ENCODE peak calls at places on chromosomes 2 and 18, in nine cellular contexts. J, O, V, X, U, Q, D, M and S are unnamed samples.

GRCh38 chr2:127404466-127405251 is 13.6 kb upstream of the PROC start:
- DNase-seq in J (no peak), O (no peak), V (no peak), X (no peak), U (no peak), Q (no peak), D (no peak), M (no peak), S (no peak)

GRCh38 chr18:78727057-78727739 is 252.4 kb upstream of the SALL3 start:
- DNase-seq in J (no peak), O (no peak), V (no peak), X (no peak), U (no peak), Q (no peak), D (no peak), M (no peak), S (no peak)

GRCh38 chr2:51329512-51329911 is 297.6 kb upstream of the NRXN1 start:
- DNase-seq in J (no peak), O (no peak), V (no peak), X (no peak), U (no peak), Q (no peak), D (no peak), M (no peak), S (no peak)

GRCh38 chr2:205934443-205934842 is 151.5 kb downstream of the INO80D start:
- DNase-seq in J (peak), O (no peak), V (peak), X (no peak), U (no peak), Q (no peak), D (no peak), M (no peak), S (no peak)

GRCh38 chr2:32986480-32986879 is 39.7 kb downstream of the LTBP1 start:
- DNase-seq in J (no peak), O (no peak), V (no peak), X (no peak), U (no peak), Q (no peak), D (no peak), M (no peak), S (no peak)

GRCh38 chr18:48166971-48167370 is 236.5 kb upstream of the SMAD2 start:
- DNase-seq in J (no peak), O (no peak), V (no peak), X (no peak), U (no peak), Q (peak), D (no peak), M (no peak), S (no peak)

GRCh38 chr18:75249192-75249551 is 38.6 kb downstream of the TSHZ1 start:
- DNase-seq in J (no peak), O (no peak), V (no peak), X (no peak), U (no peak), Q (no peak), D (no peak), M (no peak), S (no peak)

GRCh38 chr18:74286106-74286856 is 5.5 kb downstream of the CYB5A start:
- DNase-seq in J (no peak), O (no peak), V (no peak), X (no peak), U (no peak), Q (no peak), D (no peak), M (no peak), S (no peak)

GRCh38 chr2:82043867-82044266 is 1739.3 kb upstream of the LRRTM1 start:
- DNase-seq in J (no peak), O (no peak), V (no peak), X (no peak), U (no peak), Q (no peak), D (no peak), M (no peak), S (no peak)

GRCh38 chr2:127415593-127416485 is 2.4 kb upstream of the PROC start:
- DNase-seq in J (peak), O (no peak), V (peak), X (peak), U (peak), Q (peak), D (peak), M (peak), S (peak)

GRCh38 chr18:1708006-1708405 is 803.3 kb downstream of the ADCYAP1 start:
- DNase-seq in J (no peak), O (no peak), V (no peak), X (no peak), U (no peak), Q (no peak), D (no peak), M (peak), S (no peak)

GRCh38 chr2:42809876-42810125 is 17.4 kb upstream of the HAAO start:
- DNase-seq in J (peak), O (no peak), V (peak), X (peak), U (peak), Q (peak), D (peak), M (no peak), S (peak)

GRCh38 chr2:44578401-44579135 is 216.8 kb downstream of the CAMKMT start:
- DNase-seq in J (no peak), O (peak), V (no peak), X (no peak), U (no peak), Q (no peak), D (no peak), M (peak), S (no peak)

GRCh38 chr2:111930875-111931274 is 32.5 kb downstream of the MERTK start:
- DNase-seq in J (no peak), O (peak), V (no peak), X (no peak), U (no peak), Q (no peak), D (no peak), M (peak), S (no peak)

GRCh38 chr2:41886757-41887156 is 161.1 kb upstream of the PKDCC start:
- DNase-seq in J (no peak), O (no peak), V (no peak), X (no peak), U (no peak), Q (no peak), D (no peak), M (no peak), S (no peak)

GRCh38 chr2:159256159-159256558 is 30.3 kb downstream of the WDSUB1 start:
- DNase-seq in J (no peak), O (peak), V (no peak), X (no peak), U (no peak), Q (no peak), D (no peak), M (peak), S (no peak)

GRCh38 chr2:121128741-121129659 is 156.0 kb downstream of the TFCP2L1 start:
- DNase-seq in J (peak), O (no peak), V (peak), X (peak), U (no peak), Q (peak), D (peak), M (peak), S (no peak)

GRCh38 chr2:106566050-106566449 is 78.9 kb downstream of the CD8B2 start:
- DNase-seq in J (no peak), O (no peak), V (no peak), X (no peak), U (no peak), Q (no peak), D (no peak), M (no peak), S (no peak)

GRCh38 chr18:23547806-23548205 is 38.5 kb downstream of the NPC1 start:
- DNase-seq in J (peak), O (no peak), V (peak), X (no peak), U (no peak), Q (no peak), D (no peak), M (peak), S (no peak)

GRCh38 chr2:168686485-168687191 is 115.8 kb upstream of the NOSTRIN start:
- DNase-seq in J (no peak), O (no peak), V (no peak), X (no peak), U (no peak), Q (no peak), D (no peak), M (peak), S (no peak)

GRCh38 chr18:39274535-39274934 is 1708.9 kb upstream of the CELF4 start:
- DNase-seq in J (no peak), O (no peak), V (no peak), X (no peak), U (no peak), Q (no peak), D (no peak), M (peak), S (no peak)

GRCh38 chr18:58572181-58572580 is 56.7 kb downstream of the ALPK2 start:
- DNase-seq in J (no peak), O (peak), V (peak), X (no peak), U (no peak), Q (no peak), D (no peak), M (peak), S (no peak)

GRCh38 chr2:103809390-103809789 is 1044.5 kb upstream of the POU3F3 start:
- DNase-seq in J (no peak), O (no peak), V (no peak), X (no peak), U (no peak), Q (no peak), D (no peak), M (no peak), S (no peak)

GRCh38 chr2:149773006-149773405 is 185.4 kb upstream of the MMADHC start:
- DNase-seq in J (no peak), O (no peak), V (no peak), X (no peak), U (no peak), Q (no peak), D (no peak), M (no peak), S (no peak)

GRCh38 chr2:36889782-36890181 is 76.6 kb downstream of the STRN start:
- DNase-seq in J (peak), O (peak), V (peak), X (no peak), U (no peak), Q (no peak), D (no peak), M (peak), S (no peak)

GRCh38 chr2:16096962-16097361 is 156.6 kb downstream of the MYCN start:
- DNase-seq in J (no peak), O (no peak), V (no peak), X (no peak), U (no peak), Q (no peak), D (no peak), M (no peak), S (no peak)

GRCh38 chr2:5473596-5473995 is 218.6 kb upstream of the SOX11 start:
- DNase-seq in J (no peak), O (no peak), V (no peak), X (no peak), U (no peak), Q (no peak), D (no peak), M (no peak), S (no peak)

GRCh38 chr18:49668583-49669290 is 106.9 kb downstream of the LIPG start:
- DNase-seq in J (no peak), O (no peak), V (no peak), X (peak), U (no peak), Q (no peak), D (no peak), M (peak), S (no peak)

GRCh38 chr2:64400103-64400728 is 53.7 kb upstream of the LGALSL start:
- DNase-seq in J (no peak), O (no peak), V (no peak), X (no peak), U (no peak), Q (no peak), D (no peak), M (no peak), S (no peak)

GRCh38 chr2:205696541-205697441 is 14.5 kb downstream of the NRP2 start:
- DNase-seq in J (no peak), O (peak), V (peak), X (peak), U (no peak), Q (no peak), D (no peak), M (peak), S (no peak)

GRCh38 chr2:173053043-173053699 is 22.5 kb upstream of the MAP3K20 start:
- DNase-seq in J (no peak), O (no peak), V (no peak), X (no peak), U (no peak), Q (no peak), D (no peak), M (no peak), S (no peak)

GRCh38 chr2:158191569-158191968 is 89.9 kb downstream of the UPP2 start:
- DNase-seq in J (no peak), O (no peak), V (no peak), X (no peak), U (no peak), Q (no peak), D (no peak), M (no peak), S (no peak)

GRCh38 chr2:6694555-6694954 is 171.2 kb downstream of the CMPK2 start:
- DNase-seq in J (no peak), O (no peak), V (no peak), X (peak), U (no peak), Q (no peak), D (no peak), M (peak), S (no peak)

GRCh38 chr18:69400976-69401474 is 337 bp downstream of the DOK6 start:
- DNase-seq in J (no peak), O (no peak), V (no peak), X (peak), U (peak), Q (no peak), D (no peak), M (peak), S (no peak)

GRCh38 chr2:161068670-161069069 is 91.6 kb upstream of the TANK start:
- DNase-seq in J (no peak), O (no peak), V (no peak), X (no peak), U (no peak), Q (no peak), D (no peak), M (peak), S (no peak)

GRCh38 chr2:205930209-205930608 is 155.8 kb downstream of the INO80D start:
- DNase-seq in J (no peak), O (no peak), V (no peak), X (no peak), U (no peak), Q (no peak), D (no peak), M (no peak), S (no peak)

GRCh38 chr18:63083555-63083954 is 236.0 kb downstream of the BCL2 start:
- DNase-seq in J (no peak), O (no peak), V (no peak), X (no peak), U (no peak), Q (no peak), D (no peak), M (no peak), S (no peak)
- TF ChIP-seq CTCF in J (no peak), O (no peak), V (no peak), X (no peak), U (no peak), Q (no peak), D (no peak), M (no peak), S (no peak)

DNA sequence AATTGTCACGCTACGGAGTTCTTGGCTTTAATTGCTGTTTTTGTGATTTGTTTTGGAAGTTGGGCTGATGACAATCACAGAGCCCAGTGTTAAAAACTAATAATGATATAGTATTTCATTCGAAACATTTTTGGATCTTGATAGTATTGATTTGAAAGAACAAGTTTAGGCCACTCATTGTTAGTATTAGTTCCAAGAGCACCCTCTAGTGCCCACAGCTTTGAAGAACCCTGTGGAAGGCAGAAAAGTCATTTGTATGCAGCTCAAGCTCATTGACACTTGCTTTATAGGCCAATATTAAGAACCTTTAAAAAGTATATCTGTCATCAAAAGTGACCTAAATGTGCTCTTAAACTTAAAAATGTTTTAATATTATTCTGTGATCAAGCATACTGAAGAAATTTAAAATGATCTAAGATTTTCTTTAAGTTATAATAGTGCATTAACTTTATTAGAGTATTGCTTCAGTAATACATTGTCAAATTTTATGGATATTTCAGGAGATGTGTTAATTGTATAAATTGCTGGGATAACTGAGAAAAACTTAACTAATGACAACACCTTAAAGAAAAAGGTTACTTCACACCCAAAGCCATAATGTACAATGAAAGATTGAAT is 191.0 kb downstream of the GRB14 start:
- DNase-seq in J (peak), O (peak), V (peak), X (peak), U (no peak), Q (no peak), D (no peak), M (peak), S (no peak)
- TF ChIP-seq CTCF in J (peak), O (peak), V (peak), X (peak), U (no peak), Q (peak), D (no peak), M (peak), S (no peak)

GRCh38 chr2:235850289-235850688 is 317.9 kb downstream of the GBX2 start:
- DNase-seq in J (no peak), O (no peak), V (no peak), X (no peak), U (no peak), Q (no peak), D (no peak), M (no peak), S (no peak)
- TF ChIP-seq CTCF in J (no peak), O (no peak), V (no peak), X (no peak), U (no peak), Q (no peak), D (no peak), M (no peak), S (no peak)

DNA sequence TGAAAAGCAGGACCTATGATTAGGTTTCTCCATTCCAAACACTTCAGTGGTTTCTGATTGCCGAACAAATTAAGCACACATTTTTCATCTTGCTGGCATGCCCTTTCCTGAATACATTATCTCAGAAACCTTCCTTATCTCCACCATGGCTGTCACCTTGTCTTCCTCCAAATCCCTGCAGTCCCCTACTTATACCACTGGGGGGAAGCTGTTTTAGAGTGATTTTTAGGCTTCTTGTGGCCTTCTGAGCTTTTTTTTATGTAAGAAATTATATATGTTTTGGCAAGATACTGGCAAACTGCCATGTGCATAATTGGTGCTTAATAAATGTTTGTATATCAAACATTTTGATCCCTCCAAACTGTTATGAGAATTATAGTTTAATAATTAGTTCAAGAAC is 229.2 kb downstream of the MYT1L start:
- DNase-seq in J (no peak), O (no peak), V (peak), X (peak), U (no peak), Q (no peak), D (no peak), M (no peak), S (no peak)
- TF ChIP-seq CTCF in J (no peak), O (peak), V (no peak), X (peak), U (peak), Q (no peak), D (no peak), M (peak), S (peak)

DNA sequence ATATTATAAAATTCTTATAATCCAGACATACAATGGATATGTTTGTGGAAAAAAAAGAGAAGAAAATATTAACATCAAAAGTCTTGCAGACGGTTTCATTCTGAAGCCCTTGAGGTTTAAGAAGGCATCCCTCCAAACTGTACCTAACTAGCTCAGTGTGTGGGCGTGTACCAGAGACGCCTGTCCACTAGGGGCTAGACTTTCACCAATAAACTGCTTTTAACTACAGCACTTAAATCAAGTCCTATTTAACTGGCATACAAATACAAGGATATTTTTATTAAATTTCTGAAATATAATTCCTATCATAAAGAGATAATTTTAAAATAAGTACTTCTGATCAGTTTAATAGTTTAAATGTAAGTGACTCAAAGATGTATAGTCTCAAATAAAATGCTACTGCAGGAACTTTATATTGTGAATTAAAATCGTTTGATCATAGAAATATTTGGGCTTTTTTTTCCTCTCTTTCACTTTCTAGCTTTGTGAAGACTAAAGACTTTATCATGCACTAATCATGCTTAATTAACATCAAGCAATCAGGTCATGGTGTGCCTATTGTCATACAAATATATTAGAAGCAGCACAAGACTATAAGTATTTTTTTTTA is 437.7 kb downstream of the SATB2 start:
- DNase-seq in J (peak), O (peak), V (peak), X (peak), U (no peak), Q (no peak), D (no peak), M (peak), S (no peak)
- TF ChIP-seq CTCF in J (peak), O (peak), V (no peak), X (peak), U (peak), Q (peak), D (no peak), M (peak), S (no peak)